ENCODE peak calls at places on chromosomes 1 and 21, in four cellular contexts. K, S, Q and X are unnamed samples.
A peak's percentile ranks its signal among the peaks of the same experiment; 100 is the strongest.

GRCh38 chr1:235298772-235299513 is 29.0 kb downstream of the ARID4B start:
- DNase-seq in S (no peak), Q (no peak), K (no peak), X (no peak)

GRCh38 chr1:211726467-211726866 is 51.0 kb upstream of the NEK2 start:
- DNase-seq in Q (no peak), K (no peak), S (peak; percentile 44), X (no peak)

GRCh38 chr21:35581640-35582039 is 478.7 kb downstream of the SETD4 start:
- DNase-seq in K (no peak), S (no peak), Q (no peak), X (no peak)

GRCh38 chr1:230280054-230280795 is 145.9 kb downstream of the PGBD5 start:
- DNase-seq in S (no peak), K (no peak), Q (no peak), X (no peak)

GRCh38 chr1:235304549-235305451 is 23.2 kb downstream of the ARID4B start:
- DNase-seq in S (no peak), Q (no peak), K (no peak), X (peak; percentile 34)

GRCh38 chr1:204929487-204930185 is 59.0 kb downstream of the NFASC start:
- DNase-seq in S (peak; percentile 67), Q (no peak), K (no peak), X (no peak)

GRCh38 chr1:52423771-52424170 is 19.4 kb downstream of the PRPF38A start:
- DNase-seq in Q (no peak), S (no peak), K (no peak), X (peak; percentile 60)

GRCh38 chr1:84973493-84974334 is 23.2 kb downstream of the MCOLN2 start:
- DNase-seq in K (peak; percentile 38), Q (no peak), S (no peak), X (no peak)

GRCh38 chr21:36120304-36120902 is 14.5 kb upstream of the CBR3 start:
- DNase-seq in K (peak; percentile 43), S (no peak), Q (no peak), X (no peak)

GRCh38 chr1:187032982-187033705 is 204.4 kb downstream of the PLA2G4A start:
- DNase-seq in K (no peak), S (no peak), Q (no peak), X (no peak)

DNA sequence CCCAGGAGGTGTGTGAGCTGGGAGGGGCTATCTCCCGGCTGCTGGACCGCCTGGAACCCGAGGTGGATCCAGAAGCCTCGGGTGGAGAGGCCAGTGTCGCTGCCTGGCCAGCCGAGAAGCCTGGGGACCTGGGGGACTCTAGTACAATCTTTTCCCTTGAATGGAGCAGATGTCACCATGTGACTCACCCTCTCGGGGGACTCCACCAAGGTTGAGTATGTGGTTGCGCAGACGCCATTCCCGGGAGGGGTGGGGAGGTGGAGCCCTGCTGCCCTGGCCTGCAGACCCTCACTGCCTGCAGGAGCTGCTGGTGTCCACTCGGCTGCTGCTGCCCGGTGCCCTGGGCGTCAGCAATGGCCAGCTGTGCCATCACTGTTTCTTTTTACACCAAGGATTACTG is 40.3 kb downstream of the TP73 start:
- DNase-seq in S (no peak), Q (no peak), K (no peak), X (no peak)
- H3K9me3 ChIP-seq in S (no peaks in the 10 kb centered on the region), Q (no peaks in the 10 kb centered on the region), K (no peaks in the 10 kb centered on the region), X (no peaks in the 10 kb centered on the region)

DNA sequence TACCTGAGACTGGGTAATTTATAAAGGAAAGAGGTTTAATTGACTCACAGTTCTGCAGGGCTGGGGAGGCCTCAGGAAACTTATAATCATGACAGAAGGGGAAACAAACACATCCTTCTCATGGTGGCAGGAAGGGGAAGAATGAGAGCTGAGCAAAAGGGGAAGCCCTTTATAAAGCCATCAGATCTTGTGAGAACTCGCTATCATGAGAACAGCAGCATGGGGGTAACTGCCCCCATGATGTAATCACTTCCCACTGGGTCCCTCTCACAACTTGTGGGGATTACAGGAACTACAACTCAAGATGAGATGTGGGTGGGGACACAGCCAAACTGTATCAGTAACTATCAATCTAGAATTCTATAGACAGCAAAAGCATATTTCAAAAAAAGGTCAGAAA is 64.7 kb upstream of the ACTRT2 start:
- DNase-seq in K (no peak), Q (no peak), S (no peak), X (no peak)
- H3K9me3 ChIP-seq in K (no peaks in the 10 kb centered on the region), Q (no peaks in the 10 kb centered on the region), S (peaks cover 75% of the 10 kb centered on the region), X (peaks cover 2% of the 10 kb centered on the region)

GRCh38 chr1:246527402-246528088 is 20.5 kb upstream of the SMYD3 start:
- DNase-seq in K (no peak), S (peak; percentile 22), Q (no peak), X (no peak)

GRCh38 chr1:246528933-246529731 is 22.1 kb upstream of the SMYD3 start:
- DNase-seq in K (no peak), S (peak; percentile 47), Q (no peak), X (no peak)

GRCh38 chr1:246526380-246526779 is 19.3 kb upstream of the SMYD3 start:
- DNase-seq in K (no peak), S (no peak), Q (no peak), X (no peak)

GRCh38 chr1:246530482-246530881 is 23.4 kb upstream of the SMYD3 start:
- DNase-seq in Q (no peak), S (no peak), K (no peak), X (no peak)

GRCh38 chr1:246526915-246527314 is 19.8 kb upstream of the SMYD3 start:
- DNase-seq in Q (no peak), K (no peak), S (no peak), X (no peak)
- H3K9me3 ChIP-seq in Q (peaks cover 21% of the 10 kb centered on the region), K (no peaks in the 10 kb centered on the region), S (peaks cover 24% of the 10 kb centered on the region), X (peaks cover 5% of the 10 kb centered on the region)

DNA sequence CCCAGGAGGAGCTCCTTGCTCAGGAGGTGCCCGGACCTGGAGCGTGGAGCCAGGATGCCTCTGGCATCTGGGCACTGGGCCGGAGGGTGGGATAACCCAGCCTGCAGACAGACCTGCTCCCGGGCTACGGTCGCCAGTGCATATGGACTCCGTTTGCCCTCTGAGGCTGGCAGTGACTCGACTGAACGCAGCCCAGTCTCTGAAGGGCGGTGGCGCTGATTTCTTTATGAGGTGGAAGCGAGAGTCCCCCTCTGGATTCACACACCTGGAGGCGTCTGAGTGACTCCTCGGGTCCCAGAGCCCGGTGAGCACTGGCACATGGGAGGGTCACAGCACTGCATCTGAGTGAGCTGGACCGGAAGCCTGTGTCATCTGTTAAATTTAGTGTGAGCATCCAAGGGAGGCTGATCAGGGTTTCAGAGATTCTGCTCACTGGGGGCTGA is 60.5 kb upstream of the TTC34 start:
- DNase-seq in S (no peak), K (no peak), Q (no peak), X (no peak)
- H3K9me3 ChIP-seq in S (peaks cover 34% of the 10 kb centered on the region), K (no peaks in the 10 kb centered on the region), Q (no peaks in the 10 kb centered on the region), X (no peaks in the 10 kb centered on the region)

GRCh38 chr21:9767592-9768375 is 753.6 kb upstream of the TPTE start:
- DNase-seq in S (no peak), K (no peak), Q (no peak), X (no peak)
- H3K9me3 ChIP-seq in S (peaks cover 95% of the 10 kb centered on the region), K (peaks cover 5% of the 10 kb centered on the region), Q (no peaks in the 10 kb centered on the region), X (peaks cover 11% of the 10 kb centered on the region)

GRCh38 chr1:197614916-197615692 is 160.2 kb downstream of the DENND1B start:
- DNase-seq in Q (peak; percentile 20), K (peak; percentile 53), S (peak; percentile 71), X (no peak)

GRCh38 chr1:197618065-197618464 is 157.2 kb downstream of the DENND1B start:
- DNase-seq in K (peak; percentile 22), Q (no peak), S (no peak), X (no peak)

GRCh38 chr1:197619008-197619640 is 156.2 kb downstream of the DENND1B start:
- DNase-seq in Q (no peak), K (peak; percentile 59), S (no peak), X (no peak)

GRCh38 chr1:197620660-197621273 is 154.5 kb downstream of the DENND1B start:
- DNase-seq in S (no peak), K (no peak), Q (no peak), X (no peak)

GRCh38 chr1:197615693-197616011 is 159.6 kb downstream of the DENND1B start:
- DNase-seq in K (no peak), S (no peak), Q (no peak), X (no peak)
- H3K9me3 ChIP-seq in K (no peaks in the 10 kb centered on the region), S (no peaks in the 10 kb centered on the region), Q (no peaks in the 10 kb centered on the region), X (no peaks in the 10 kb centered on the region)

DNA sequence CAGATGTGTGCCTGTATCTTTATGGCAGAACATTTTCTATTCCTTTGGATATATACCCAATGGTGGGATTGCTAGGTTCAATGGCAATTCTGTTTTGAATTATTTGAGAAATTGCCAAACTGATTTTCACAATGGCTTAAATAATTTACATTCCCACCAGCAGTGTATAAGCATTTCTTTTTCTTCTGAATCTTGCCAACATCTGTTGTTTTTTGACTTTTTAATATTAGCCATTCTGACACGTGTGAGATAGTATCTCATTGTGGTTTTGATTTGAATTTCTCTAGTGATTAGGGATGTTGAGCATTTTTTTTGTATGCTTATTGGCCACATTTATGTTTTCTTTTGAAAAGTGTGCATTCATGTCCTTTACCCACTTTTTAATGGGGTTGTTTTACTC is 864.3 kb upstream of the ADAMTS5 start:
- DNase-seq in Q (no peak), K (no peak), S (no peak), X (no peak)
- H3K9me3 ChIP-seq in Q (no peaks in the 10 kb centered on the region), K (no peaks in the 10 kb centered on the region), S (no peaks in the 10 kb centered on the region), X (no peaks in the 10 kb centered on the region)

GRCh38 chr1:227607336-227607898 is 44.1 kb downstream of the ZNF678 start:
- DNase-seq in Q (no peak), S (no peak), K (no peak), X (no peak)

GRCh38 chr1:227612658-227613057 is 49.3 kb downstream of the ZNF678 start:
- DNase-seq in Q (no peak), K (no peak), S (no peak), X (no peak)
- H3K9me3 ChIP-seq in Q (peaks cover 62% of the 10 kb centered on the region), K (no peaks in the 10 kb centered on the region), S (peaks cover 41% of the 10 kb centered on the region), X (peaks cover 24% of the 10 kb centered on the region)